ENCODE peak calls at places on chromosomes 16 and 17, in nine cellular contexts. B is cardiac muscle cell, W is ascending aorta, C is tibial artery, F is suprapubic skin, Z is astrocyte of the spinal cord, O is GM13977, R is AG04450, M is fibroblast of pulmonary artery. T is an unnamed sample.

GRCh38 chr17:76688165-76688622 is 22.6 kb downstream of the MXRA7 start:
- DNase-seq in B (no peak), W (no peak), C (no peak), F (no peak), Z (no peak), O (no peak), R (no peak), M (no peak), T (no peak)

GRCh38 chr16:869823-870641 is 69.5 kb upstream of the GNG13 start:
- DNase-seq in B (no peak), W (no peak), C (no peak), F (no peak), Z (no peak), O (no peak), R (no peak), M (no peak), T (no peak)

GRCh38 chr17:36468903-36469635 is 17.4 kb upstream of the ZNHIT3 start:
- DNase-seq in B (no peak), W (no peak), C (no peak), F (no peak), Z (no peak), O (no peak), R (no peak), M (no peak), T (no peak)

GRCh38 chr16:81181013-81181720 is 57.3 kb upstream of the BCO1 start:
- DNase-seq in B (peak; percentile 97), W (peak; percentile 48), C (peak; percentile 95), F (peak; percentile 94), Z (peak; percentile 92), O (no peak), R (peak; percentile 89), M (peak; percentile 96), T (peak; percentile 98)

GRCh38 chr17:2030779-2031163 is 818 bp downstream of the DPH1 start:
- DNase-seq in B (peak; percentile 92), W (no peak), C (no peak), F (no peak), Z (no peak), O (no peak), R (peak; percentile 81), M (peak; percentile 92), T (no peak)

GRCh38 chr16:82439678-82440293 is 187.0 kb upstream of the CDH13 start:
- DNase-seq in B (peak; percentile 16), W (no peak), C (no peak), F (no peak), Z (no peak), O (peak; percentile 12), R (no peak), M (peak; percentile 14), T (peak; percentile 6)

GRCh38 chr17:7029659-7030058 is 6.2 kb upstream of the SLC16A13 start:
- DNase-seq in B (peak; percentile 28), W (no peak), C (no peak), F (no peak), Z (no peak), O (no peak), R (no peak), M (no peak), T (no peak)

GRCh38 chr17:30376621-30377452 is 1.9 kb upstream of the CPD start:
- DNase-seq in B (peak; percentile 97), W (no peak), C (no peak), F (no peak), Z (peak; percentile 85), O (peak; percentile 56), R (peak; percentile 65), M (peak; percentile 93), T (peak; percentile 90)

GRCh38 chr17:51860934-51861561 is 297.5 kb downstream of the CA10 start:
- DNase-seq in B (peak; percentile 9), W (no peak), C (no peak), F (no peak), Z (no peak), O (peak; percentile 21), R (no peak), M (peak; percentile 16), T (no peak)

GRCh38 chr17:83085103-83085502 is 5.7 kb downstream of the METRNL start:
- DNase-seq in B (no peak), W (no peak), C (no peak), F (no peak), Z (no peak), O (no peak), R (no peak), M (no peak), T (no peak)

GRCh38 chr17:1574697-1575471 is 12.3 kb upstream of the PITPNA start:
- DNase-seq in B (no peak), W (no peak), C (no peak), F (no peak), Z (no peak), O (no peak), R (no peak), M (no peak), T (no peak)

GRCh38 chr16:4614571-4615388 is at the start of gene UBALD1:
- DNase-seq in B (peak; percentile 94), W (peak; percentile 59), C (peak; percentile 88), F (peak; percentile 91), Z (peak; percentile 89), O (peak; percentile 97), R (peak; percentile 63), M (peak; percentile 90), T (peak; percentile 93)

DNA sequence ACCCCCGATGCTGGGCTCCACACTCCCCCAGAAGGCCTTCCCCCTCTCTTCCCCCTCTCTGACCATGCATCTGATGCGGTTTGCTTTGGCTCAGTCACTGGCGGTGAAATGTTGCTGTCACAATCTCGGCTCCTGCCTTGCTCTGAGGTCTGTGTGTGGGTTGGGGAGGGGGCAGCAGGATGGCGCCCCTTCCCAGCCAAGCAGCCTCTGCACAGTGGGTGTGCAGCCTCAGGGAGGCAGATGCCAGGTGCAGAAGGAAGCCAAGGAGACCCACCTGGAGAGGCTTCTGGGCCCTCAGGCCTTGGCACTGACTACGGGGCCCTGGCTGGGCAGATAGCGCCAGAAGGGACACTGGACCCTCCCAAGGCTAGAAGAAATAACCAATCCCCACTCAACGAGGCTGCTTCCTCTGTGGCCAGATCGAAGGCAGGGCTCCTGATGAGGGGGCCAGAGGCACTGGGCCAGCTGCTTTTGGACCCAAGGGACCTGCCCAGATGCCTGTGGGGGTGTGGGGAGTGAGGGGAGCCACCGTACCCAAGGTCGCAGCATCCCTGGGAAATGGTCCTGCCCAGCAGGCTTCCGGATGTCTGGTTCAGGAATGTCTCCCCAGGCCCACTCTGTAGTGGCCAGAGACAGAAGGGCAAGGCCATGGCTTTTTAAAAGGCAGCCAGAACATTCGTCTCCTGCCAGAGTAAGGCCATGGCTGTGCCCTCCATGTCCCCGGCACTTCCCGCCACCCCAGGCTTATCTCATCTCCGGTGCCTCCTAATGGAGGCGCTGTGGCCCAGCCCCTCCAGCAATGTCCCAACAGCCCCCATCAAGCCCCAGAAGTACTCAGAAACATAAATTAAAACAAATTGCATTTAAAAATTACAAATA is 43.4 kb upstream of the SLC38A10 start:
- DNase-seq in B (peak; percentile 61), W (no peak), C (no peak), F (no peak), Z (no peak), O (no peak), R (no peak), M (no peak), T (no peak)
- TF ChIP-seq CTCF in B (no peak), W (no peak), C (no peak), F (no peak), Z (no peak), O (no peak), R (no peak), M (no peak), T (no peak)

GRCh38 chr17:39161967-39162366 is 4.0 kb downstream of the ARL5C start:
- DNase-seq in B (no peak), W (no peak), C (no peak), F (no peak), Z (no peak), O (no peak), R (no peak), M (no peak), T (no peak)
- TF ChIP-seq CTCF in B (no peak), W (no peak), C (no peak), F (no peak), Z (no peak), O (no peak), R (no peak), M (no peak), T (no peak)

GRCh38 chr17:27601975-27602302 is 29.0 kb upstream of the LGALS9 start:
- DNase-seq in B (no peak), W (no peak), C (no peak), F (no peak), Z (no peak), O (no peak), R (no peak), M (no peak), T (no peak)

GRCh38 chr17:27598337-27599050 is 32.5 kb upstream of the LGALS9 start:
- DNase-seq in B (no peak), W (no peak), C (no peak), F (no peak), Z (no peak), O (no peak), R (no peak), M (no peak), T (no peak)

GRCh38 chr17:27601069-27601974 is 29.7 kb upstream of the LGALS9 start:
- DNase-seq in B (peak; percentile 89), W (no peak), C (peak; percentile 89), F (peak; percentile 87), Z (peak; percentile 81), O (peak; percentile 84), R (peak; percentile 72), M (peak; percentile 93), T (peak; percentile 87)

GRCh38 chr17:27602721-27603445 is 28.1 kb upstream of the LGALS9 start:
- DNase-seq in B (peak; percentile 80), W (no peak), C (peak; percentile 74), F (peak; percentile 81), Z (peak; percentile 63), O (peak; percentile 90), R (peak; percentile 32), M (peak; percentile 80), T (peak; percentile 64)

DNA sequence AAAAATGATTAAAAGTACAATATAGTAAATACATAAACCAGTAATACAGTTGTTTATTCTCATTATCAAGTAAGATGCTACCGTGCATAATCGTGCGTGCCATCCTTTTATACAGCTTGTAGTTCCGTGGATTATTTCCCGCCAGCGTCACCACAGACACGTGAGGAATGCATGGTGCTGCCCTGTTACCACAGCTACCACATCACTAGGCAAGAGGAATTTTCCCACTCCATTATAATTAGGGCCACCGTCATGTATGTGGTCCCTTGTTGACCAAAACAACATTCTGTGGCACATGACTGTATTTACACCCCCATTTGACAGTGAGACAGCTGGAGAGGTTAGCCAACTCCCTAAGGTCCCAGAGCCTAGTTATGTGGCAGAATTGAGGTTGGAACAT is 30.5 kb upstream of the LGALS9 start:
- DNase-seq in B (no peak), W (no peak), C (no peak), F (no peak), Z (peak; percentile 41), O (no peak), R (no peak), M (no peak), T (no peak)
- TF ChIP-seq CTCF in B (no peak), W (no peak), C (no peak), F (no peak), Z (no peak), O (no peak), R (no peak), M (no peak), T (no peak)

DNA sequence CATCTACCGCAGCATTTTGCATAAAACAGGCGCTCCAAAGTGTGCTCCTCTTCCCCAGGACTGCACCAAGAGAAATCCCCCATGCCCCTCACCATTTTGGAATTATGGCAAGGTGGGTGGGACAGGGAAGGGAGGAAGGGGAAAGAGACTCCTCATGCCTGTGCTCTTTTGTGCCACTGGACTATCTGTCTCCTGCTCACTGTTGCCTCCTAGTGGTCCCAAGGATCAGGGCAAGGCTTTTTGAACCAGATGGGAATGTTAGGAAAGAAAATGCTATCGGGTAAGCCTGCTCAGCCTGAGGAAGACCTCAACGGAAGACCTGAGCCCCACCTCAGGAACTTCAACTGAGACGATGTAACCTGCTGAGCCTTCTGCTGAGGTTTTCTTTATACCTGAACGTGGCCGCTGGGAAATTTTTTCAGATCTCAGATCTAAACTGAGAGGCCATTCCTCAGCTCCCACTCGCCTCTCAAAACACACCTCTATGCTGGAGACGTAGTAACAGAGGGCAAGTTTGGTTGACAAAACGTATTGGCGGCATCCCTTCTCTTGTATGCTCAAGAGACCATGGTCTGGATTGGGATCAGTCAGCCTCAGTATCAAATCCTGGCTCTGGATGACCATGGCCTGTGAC is 58.3 kb downstream of the SPACA3 start:
- DNase-seq in B (peak; percentile 67), W (no peak), C (peak; percentile 47), F (no peak), Z (peak; percentile 11), O (peak; percentile 61), R (no peak), M (peak; percentile 62), T (peak; percentile 60)
- TF ChIP-seq CTCF in B (peak; percentile 98), W (peak; percentile 60), C (peak; percentile 57), F (no peak), Z (peak; percentile 92), O (peak; percentile 87), R (peak; percentile 96), M (peak; percentile 100), T (peak; percentile 97)

T was measured in fibroblast of villous mesenchyme.